ENCODE peak calls at places on chromosomes 7 and 10, in nine cellular contexts. E is sigmoid colon; U is psoas muscle; D is mesendoderm; I is thyroid gland; P is neuronal stem cell; K is tibial artery; A is naive thymus-derived CD4-positive, alpha-beta T cell; L is K562. R is an unnamed sample.

GRCh38 chr7:151631149-151631967 is 111.7 kb upstream of the RHEB start:
- DNase-seq in E (peak), U (no peak), D (peak), I (no peak), P (peak), K (no peak), A (no peak), L (no peak), R (no peak)

GRCh38 chr7:41183741-41184140 is 519.1 kb downstream of the INHBA start:
- DNase-seq in E (no peak), U (no peak), D (no peak), I (no peak), P (no peak), K (no peak), A (no peak), L (no peak), R (no peak)

GRCh38 chr7:27239780-27240731 is 2.5 kb upstream of the EVX1 start:
- DNase-seq in E (no peak), U (no peak), D (peak), I (no peak), P (no peak), K (no peak), A (no peak), L (no peak), R (no peak)

GRCh38 chr10:61929555-61929954 is 28.1 kb downstream of the ARID5B start:
- DNase-seq in E (no peak), U (no peak), D (no peak), I (no peak), P (no peak), K (no peak), A (no peak), L (no peak), R (no peak)

GRCh38 chr10:88245974-88246511 is 337.1 kb downstream of the RNLS start:
- DNase-seq in E (peak), U (no peak), D (no peak), I (no peak), P (no peak), K (no peak), A (no peak), L (no peak), R (no peak)

GRCh38 chr7:13240349-13240748 is 552.9 kb downstream of the ARL4A start:
- DNase-seq in E (no peak), U (no peak), D (peak), I (no peak), P (no peak), K (no peak), A (no peak), L (no peak), R (no peak)

GRCh38 chr10:96073722-96074121 is 30.3 kb downstream of the CCNJ start:
- DNase-seq in E (no peak), U (no peak), D (no peak), I (no peak), P (no peak), K (no peak), A (no peak), L (no peak), R (no peak)

GRCh38 chr7:916291-916941 is 38.1 kb downstream of the ADAP1 start:
- DNase-seq in E (peak), U (peak), D (no peak), I (peak), P (no peak), K (no peak), A (no peak), L (no peak), R (peak)

GRCh38 chr10:95305606-95306385 is 15.0 kb upstream of the PDLIM1 start:
- DNase-seq in E (no peak), U (no peak), D (peak), I (peak), P (no peak), K (no peak), A (no peak), L (no peak), R (no peak)

GRCh38 chr7:139482662-139483466 is 609 bp downstream of the KLRG2 start:
- DNase-seq in E (no peak), U (no peak), D (peak), I (peak), P (peak), K (no peak), A (peak), L (no peak), R (no peak)

GRCh38 chr7:108459922-108460551 is 3.8 kb upstream of the NRCAM start:
- DNase-seq in E (no peak), U (no peak), D (peak), I (peak), P (no peak), K (no peak), A (peak), L (peak), R (no peak)

GRCh38 chr7:96359876-96360275 is 38.0 kb upstream of the SLC25A13 start:
- DNase-seq in E (no peak), U (no peak), D (no peak), I (no peak), P (no peak), K (no peak), A (no peak), L (no peak), R (no peak)

GRCh38 chr7:78576196-78576595 is 777.6 kb downstream of the PHTF2 start:
- DNase-seq in E (no peak), U (no peak), D (peak), I (no peak), P (no peak), K (no peak), A (no peak), L (no peak), R (no peak)

GRCh38 chr7:13850185-13850752 is 139.2 kb downstream of the ETV1 start:
- DNase-seq in E (no peak), U (no peak), D (peak), I (no peak), P (no peak), K (no peak), A (no peak), L (peak), R (no peak)

GRCh38 chr7:46165281-46165680 is 244.2 kb upstream of the IGFBP3 start:
- DNase-seq in E (no peak), U (no peak), D (no peak), I (no peak), P (no peak), K (no peak), A (no peak), L (no peak), R (no peak)
- H3K27ac ChIP-seq in E (no peak), U (no peak), D (no peak), I (no peak), P (no peak), K (no peak), A (no peak), L (no peak), R (no peak)

DNA sequence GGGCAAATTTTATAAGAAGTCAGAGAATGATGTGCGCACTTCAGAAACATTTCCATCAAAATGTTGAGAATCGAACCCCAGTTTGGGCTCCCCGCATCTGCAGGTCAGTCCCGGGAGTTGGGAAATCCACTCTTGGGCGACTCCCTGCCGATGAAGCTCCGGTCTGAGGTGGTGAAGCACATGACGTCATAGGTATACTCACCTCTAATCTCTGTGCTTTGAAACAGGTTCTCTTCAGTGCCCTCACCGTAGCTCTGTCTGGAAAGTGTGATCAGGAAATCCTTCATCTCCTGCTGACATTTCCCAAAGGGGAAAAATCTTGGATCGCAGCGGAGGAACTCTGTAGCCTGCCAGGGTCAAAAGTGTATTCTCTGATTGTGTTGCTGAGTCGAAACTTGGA is 138.5 kb downstream of the ABCA13 start:
- DNase-seq in E (no peak), U (no peak), D (no peak), I (no peak), P (no peak), K (no peak), A (no peak), L (no peak), R (no peak)
- H3K27ac ChIP-seq in E (no peak), U (no peak), D (no peak), I (no peak), P (no peak), K (no peak), A (no peak), L (no peak), R (no peak)

DNA sequence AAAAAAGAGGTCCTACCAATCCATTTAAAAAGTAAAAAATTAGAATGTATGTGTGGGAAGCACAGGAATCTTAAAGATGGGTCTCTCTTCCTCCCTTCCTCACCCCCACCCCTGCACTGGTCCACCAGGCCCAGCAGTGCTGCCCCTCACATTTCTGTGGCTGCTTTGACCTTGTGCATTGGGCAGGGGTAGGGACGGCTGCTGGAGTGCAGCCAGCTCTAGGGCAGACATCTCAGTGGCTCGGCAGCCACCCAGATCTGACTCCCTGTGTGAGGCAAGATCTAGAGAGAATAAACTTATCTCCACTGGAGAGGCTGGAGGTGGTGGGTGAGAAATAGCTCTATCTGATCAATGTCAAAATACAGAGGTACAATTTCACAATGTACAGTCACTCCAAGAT is 6.7 kb downstream of the FAM180A start:
- DNase-seq in E (no peak), U (no peak), D (no peak), I (no peak), P (no peak), K (no peak), A (no peak), L (no peak), R (no peak)
- H3K27ac ChIP-seq in E (no peak), U (no peak), D (no peak), I (no peak), P (no peak), K (peak), A (no peak), L (no peak), R (no peak)

GRCh38 chr7:69182596-69183467 is 415.4 kb upstream of the AUTS2 start:
- DNase-seq in E (no peak), U (no peak), D (no peak), I (no peak), P (no peak), K (no peak), A (peak), L (no peak), R (no peak)

GRCh38 chr7:69173341-69173740 is 424.9 kb upstream of the AUTS2 start:
- DNase-seq in E (no peak), U (no peak), D (no peak), I (no peak), P (no peak), K (no peak), A (no peak), L (no peak), R (no peak)

GRCh38 chr7:69177326-69177897 is 420.9 kb upstream of the AUTS2 start:
- DNase-seq in E (peak), U (no peak), D (no peak), I (no peak), P (no peak), K (no peak), A (no peak), L (no peak), R (no peak)

GRCh38 chr7:69180662-69181061 is 417.6 kb upstream of the AUTS2 start:
- DNase-seq in E (no peak), U (no peak), D (no peak), I (no peak), P (no peak), K (no peak), A (no peak), L (no peak), R (no peak)

GRCh38 chr7:69177941-69178494 is 420.3 kb upstream of the AUTS2 start:
- DNase-seq in E (peak), U (no peak), D (peak), I (no peak), P (no peak), K (no peak), A (no peak), L (no peak), R (no peak)
- H3K27ac ChIP-seq in E (peak), U (no peak), D (no peak), I (no peak), P (no peak), K (no peak), A (no peak), L (no peak), R (peak)

R was measured in suprapubic skin.